ENCODE peak calls at places on chromosomes 4 and X, in seven cellular contexts. One of them, this sample, is unnamed.

GRCh38 chr4:10687526-10687925 is 3.0 kb upstream of the CLNK start:
- DNase-seq in esophagus squamous epithelium: no peak
- DNase-seq in thoracic aorta: no peak
- DNase-seq in fibroblast of pulmonary artery: no peak
- DNase-seq in heart left ventricle: no peak
- DNase-seq in mucosa of descending colon: no peak
- DNase-seq in body of pancreas: no peak
- DNase-seq in this sample: no peak

GRCh38 chr4:76751612-76752343 is 146.2 kb downstream of the SOWAHB start:
- DNase-seq in esophagus squamous epithelium: no peak
- DNase-seq in thoracic aorta: no peak
- DNase-seq in body of pancreas: no peak
- DNase-seq in mucosa of descending colon: no peak
- DNase-seq in fibroblast of pulmonary artery: no peak
- DNase-seq in heart left ventricle: no peak
- DNase-seq in this sample: no peak

GRCh38 chrX:146243071-146243470 is 425.4 kb downstream of the SLITRK2 start:
- DNase-seq in fibroblast of pulmonary artery: no peak
- DNase-seq in heart left ventricle: no peak
- DNase-seq in esophagus squamous epithelium: no peak
- DNase-seq in mucosa of descending colon: no peak
- DNase-seq in thoracic aorta: no peak
- DNase-seq in body of pancreas: no peak
- DNase-seq in this sample: no peak

GRCh38 chr4:140427104-140427918 is at the start of gene CLGN:
- DNase-seq in fibroblast of pulmonary artery: peak
- DNase-seq in thoracic aorta: no peak
- DNase-seq in body of pancreas: peak
- DNase-seq in mucosa of descending colon: peak
- DNase-seq in heart left ventricle: peak
- DNase-seq in esophagus squamous epithelium: no peak
- DNase-seq in this sample: peak

GRCh38 chrX:112341598-112341997 is 259.0 kb upstream of the TRPC5 start:
- DNase-seq in heart left ventricle: no peak
- DNase-seq in esophagus squamous epithelium: no peak
- DNase-seq in body of pancreas: no peak
- DNase-seq in thoracic aorta: no peak
- DNase-seq in fibroblast of pulmonary artery: peak
- DNase-seq in mucosa of descending colon: no peak
- DNase-seq in this sample: no peak

GRCh38 chr4:178823673-178824072 is 1381.4 kb upstream of the AGA start:
- DNase-seq in body of pancreas: no peak
- DNase-seq in thoracic aorta: no peak
- DNase-seq in mucosa of descending colon: no peak
- DNase-seq in fibroblast of pulmonary artery: no peak
- DNase-seq in heart left ventricle: no peak
- DNase-seq in esophagus squamous epithelium: no peak
- DNase-seq in this sample: no peak

GRCh38 chr4:141731481-141731880 is 95.1 kb downstream of the IL15 start:
- DNase-seq in thoracic aorta: no peak
- DNase-seq in esophagus squamous epithelium: no peak
- DNase-seq in body of pancreas: no peak
- DNase-seq in fibroblast of pulmonary artery: no peak
- DNase-seq in heart left ventricle: no peak
- DNase-seq in mucosa of descending colon: no peak
- DNase-seq in this sample: no peak

GRCh38 chr4:110049951-110050925 is 137.6 kb downstream of the EGF start:
- DNase-seq in mucosa of descending colon: peak
- DNase-seq in esophagus squamous epithelium: no peak
- DNase-seq in thoracic aorta: no peak
- DNase-seq in heart left ventricle: no peak
- DNase-seq in fibroblast of pulmonary artery: peak
- DNase-seq in body of pancreas: peak
- DNase-seq in this sample: peak

GRCh38 chrX:39774804-39775112 is 323.0 kb downstream of the BCOR start:
- DNase-seq in fibroblast of pulmonary artery: no peak
- DNase-seq in body of pancreas: no peak
- DNase-seq in mucosa of descending colon: no peak
- DNase-seq in thoracic aorta: no peak
- DNase-seq in heart left ventricle: no peak
- DNase-seq in esophagus squamous epithelium: no peak
- DNase-seq in this sample: no peak

GRCh38 chr4:112312610-112313239 is 15.6 kb downstream of the ALPK1 start:
- DNase-seq in thoracic aorta: no peak
- DNase-seq in body of pancreas: no peak
- DNase-seq in heart left ventricle: no peak
- DNase-seq in mucosa of descending colon: no peak
- DNase-seq in esophagus squamous epithelium: no peak
- DNase-seq in fibroblast of pulmonary artery: no peak
- DNase-seq in this sample: no peak
- H3K4me3 ChIP-seq in thoracic aorta: no peak
- H3K4me3 ChIP-seq in body of pancreas: no peak
- H3K4me3 ChIP-seq in heart left ventricle: no peak
- H3K4me3 ChIP-seq in mucosa of descending colon: no peak
- H3K4me3 ChIP-seq in esophagus squamous epithelium: no peak
- H3K4me3 ChIP-seq in fibroblast of pulmonary artery: no peak
- H3K4me3 ChIP-seq in this sample: no peak

DNA sequence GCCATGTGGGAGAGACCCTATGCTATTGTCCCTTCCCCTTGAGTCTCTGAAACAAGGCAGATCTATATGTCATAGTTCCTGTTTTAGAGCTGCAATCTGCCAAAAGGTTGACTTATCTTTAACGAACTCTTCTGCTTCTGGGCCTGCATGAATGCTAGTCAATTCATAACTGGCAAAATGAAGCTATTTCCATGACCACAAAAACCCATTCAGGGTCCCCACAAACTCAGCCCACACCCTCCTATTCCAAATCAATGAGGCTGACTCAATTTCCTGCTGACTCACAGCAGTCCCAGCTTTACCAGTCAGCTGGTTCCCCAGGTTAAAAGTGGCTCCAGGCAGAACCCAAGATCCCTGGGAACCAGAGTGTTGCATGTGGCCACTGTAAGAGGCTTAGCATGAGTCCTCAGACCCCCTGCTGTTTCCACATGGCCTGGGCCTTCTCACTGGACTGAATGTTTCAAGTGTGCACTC is 25.2 kb upstream of the SOD3 start:
- DNase-seq in body of pancreas: no peak
- DNase-seq in esophagus squamous epithelium: no peak
- DNase-seq in fibroblast of pulmonary artery: peak
- DNase-seq in heart left ventricle: no peak
- DNase-seq in mucosa of descending colon: no peak
- DNase-seq in thoracic aorta: no peak
- DNase-seq in this sample: peak
- H3K4me3 ChIP-seq in body of pancreas: no peak
- H3K4me3 ChIP-seq in esophagus squamous epithelium: no peak
- H3K4me3 ChIP-seq in fibroblast of pulmonary artery: no peak
- H3K4me3 ChIP-seq in heart left ventricle: no peak
- H3K4me3 ChIP-seq in mucosa of descending colon: no peak
- H3K4me3 ChIP-seq in thoracic aorta: no peak
- H3K4me3 ChIP-seq in this sample: no peak

GRCh38 chr4:38671594-38671943 is 7.6 kb downstream of the KLF3 start:
- DNase-seq in esophagus squamous epithelium: no peak
- DNase-seq in mucosa of descending colon: no peak
- DNase-seq in body of pancreas: no peak
- DNase-seq in heart left ventricle: no peak
- DNase-seq in thoracic aorta: no peak
- DNase-seq in fibroblast of pulmonary artery: no peak
- DNase-seq in this sample: no peak
- H3K4me3 ChIP-seq in esophagus squamous epithelium: peak
- H3K4me3 ChIP-seq in mucosa of descending colon: no peak
- H3K4me3 ChIP-seq in body of pancreas: no peak
- H3K4me3 ChIP-seq in heart left ventricle: no peak
- H3K4me3 ChIP-seq in thoracic aorta: peak
- H3K4me3 ChIP-seq in fibroblast of pulmonary artery: no peak
- H3K4me3 ChIP-seq in this sample: no peak

GRCh38 chr4:101355767-101356702 is 8.7 kb upstream of the PPP3CA start:
- DNase-seq in mucosa of descending colon: no peak
- DNase-seq in fibroblast of pulmonary artery: peak
- DNase-seq in body of pancreas: no peak
- DNase-seq in heart left ventricle: no peak
- DNase-seq in esophagus squamous epithelium: no peak
- DNase-seq in thoracic aorta: no peak
- DNase-seq in this sample: peak
- H3K4me3 ChIP-seq in mucosa of descending colon: no peak
- H3K4me3 ChIP-seq in fibroblast of pulmonary artery: peak
- H3K4me3 ChIP-seq in body of pancreas: no peak
- H3K4me3 ChIP-seq in heart left ventricle: no peak
- H3K4me3 ChIP-seq in esophagus squamous epithelium: no peak
- H3K4me3 ChIP-seq in thoracic aorta: no peak
- H3K4me3 ChIP-seq in this sample: no peak

GRCh38 chr4:25031077-25031606 is 396 bp upstream of the LGI2 start:
- DNase-seq in thoracic aorta: no peak
- DNase-seq in body of pancreas: peak
- DNase-seq in esophagus squamous epithelium: no peak
- DNase-seq in mucosa of descending colon: no peak
- DNase-seq in fibroblast of pulmonary artery: peak
- DNase-seq in heart left ventricle: no peak
- DNase-seq in this sample: peak

GRCh38 chr4:25029479-25030282 is 1.1 kb downstream of the LGI2 start:
- DNase-seq in thoracic aorta: no peak
- DNase-seq in fibroblast of pulmonary artery: no peak
- DNase-seq in mucosa of descending colon: no peak
- DNase-seq in esophagus squamous epithelium: no peak
- DNase-seq in body of pancreas: no peak
- DNase-seq in heart left ventricle: no peak
- DNase-seq in this sample: no peak

GRCh38 chr4:25032126-25032525 is 1.4 kb upstream of the LGI2 start:
- DNase-seq in thoracic aorta: no peak
- DNase-seq in mucosa of descending colon: no peak
- DNase-seq in body of pancreas: no peak
- DNase-seq in heart left ventricle: no peak
- DNase-seq in fibroblast of pulmonary artery: peak
- DNase-seq in esophagus squamous epithelium: no peak
- DNase-seq in this sample: no peak

GRCh38 chr4:25030283-25031076 is at the start of gene LGI2:
- DNase-seq in mucosa of descending colon: peak
- DNase-seq in thoracic aorta: no peak
- DNase-seq in esophagus squamous epithelium: no peak
- DNase-seq in body of pancreas: peak
- DNase-seq in heart left ventricle: peak
- DNase-seq in fibroblast of pulmonary artery: no peak
- DNase-seq in this sample: no peak
- H3K4me3 ChIP-seq in mucosa of descending colon: no peak
- H3K4me3 ChIP-seq in thoracic aorta: peak
- H3K4me3 ChIP-seq in esophagus squamous epithelium: peak
- H3K4me3 ChIP-seq in body of pancreas: peak
- H3K4me3 ChIP-seq in heart left ventricle: peak
- H3K4me3 ChIP-seq in fibroblast of pulmonary artery: peak
- H3K4me3 ChIP-seq in this sample: no peak

DNA sequence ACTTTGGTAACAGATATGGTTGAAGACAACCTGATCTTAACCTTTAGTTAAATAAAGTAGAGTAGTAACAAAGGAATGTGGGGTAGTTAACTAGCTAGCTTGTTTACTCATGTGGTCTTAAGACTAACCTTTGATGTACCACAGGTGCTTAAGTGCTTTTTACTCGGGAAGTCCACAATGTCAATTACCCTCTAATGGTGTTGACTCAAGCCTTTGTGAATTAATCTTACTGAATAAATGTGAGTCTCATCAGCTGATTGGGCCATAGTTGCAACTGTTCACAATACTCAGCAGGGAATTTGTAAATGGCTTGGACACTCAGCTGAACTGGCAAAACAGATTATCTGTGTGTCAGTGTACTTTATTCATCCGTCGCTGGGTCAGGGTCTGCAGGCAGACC is 119.0 kb upstream of the UGT8 start:
- DNase-seq in mucosa of descending colon: no peak
- DNase-seq in esophagus squamous epithelium: no peak
- DNase-seq in thoracic aorta: no peak
- DNase-seq in heart left ventricle: no peak
- DNase-seq in body of pancreas: no peak
- DNase-seq in fibroblast of pulmonary artery: no peak
- DNase-seq in this sample: no peak
- H3K4me3 ChIP-seq in mucosa of descending colon: no peak
- H3K4me3 ChIP-seq in esophagus squamous epithelium: no peak
- H3K4me3 ChIP-seq in thoracic aorta: no peak
- H3K4me3 ChIP-seq in heart left ventricle: no peak
- H3K4me3 ChIP-seq in body of pancreas: no peak
- H3K4me3 ChIP-seq in fibroblast of pulmonary artery: no peak
- H3K4me3 ChIP-seq in this sample: no peak

GRCh38 chrX:151920530-151920929 is 7.8 kb downstream of the MAGEA4 start:
- DNase-seq in esophagus squamous epithelium: no peak
- DNase-seq in mucosa of descending colon: no peak
- DNase-seq in thoracic aorta: no peak
- DNase-seq in fibroblast of pulmonary artery: no peak
- DNase-seq in heart left ventricle: no peak
- DNase-seq in body of pancreas: no peak
- DNase-seq in this sample: no peak
- H3K4me3 ChIP-seq in esophagus squamous epithelium: no peak
- H3K4me3 ChIP-seq in mucosa of descending colon: no peak
- H3K4me3 ChIP-seq in thoracic aorta: no peak
- H3K4me3 ChIP-seq in fibroblast of pulmonary artery: no peak
- H3K4me3 ChIP-seq in heart left ventricle: no peak
- H3K4me3 ChIP-seq in body of pancreas: no peak
- H3K4me3 ChIP-seq in this sample: no peak

GRCh38 chrX:72080800-72081199 is 50.9 kb downstream of the RTL5 start:
- DNase-seq in esophagus squamous epithelium: no peak
- DNase-seq in heart left ventricle: no peak
- DNase-seq in thoracic aorta: no peak
- DNase-seq in body of pancreas: no peak
- DNase-seq in fibroblast of pulmonary artery: no peak
- DNase-seq in mucosa of descending colon: no peak
- DNase-seq in this sample: no peak
- H3K4me3 ChIP-seq in esophagus squamous epithelium: peak
- H3K4me3 ChIP-seq in heart left ventricle: peak
- H3K4me3 ChIP-seq in thoracic aorta: no peak
- H3K4me3 ChIP-seq in body of pancreas: no peak
- H3K4me3 ChIP-seq in fibroblast of pulmonary artery: no peak
- H3K4me3 ChIP-seq in mucosa of descending colon: no peak
- H3K4me3 ChIP-seq in this sample: no peak

GRCh38 chr4:175412744-175413143 is 399.3 kb downstream of the GPM6A start:
- DNase-seq in fibroblast of pulmonary artery: peak
- DNase-seq in esophagus squamous epithelium: no peak
- DNase-seq in mucosa of descending colon: no peak
- DNase-seq in heart left ventricle: no peak
- DNase-seq in thoracic aorta: no peak
- DNase-seq in body of pancreas: no peak
- DNase-seq in this sample: peak
- H3K4me3 ChIP-seq in fibroblast of pulmonary artery: no peak
- H3K4me3 ChIP-seq in esophagus squamous epithelium: no peak
- H3K4me3 ChIP-seq in mucosa of descending colon: no peak
- H3K4me3 ChIP-seq in heart left ventricle: no peak
- H3K4me3 ChIP-seq in thoracic aorta: no peak
- H3K4me3 ChIP-seq in body of pancreas: no peak
- H3K4me3 ChIP-seq in this sample: no peak